ENCODE peak calls at places on chromosomes 2 and 18, in four cellular contexts. S is IMR-90, Z is mesenchymal stem cell, R is H9. H is an unnamed sample.

GRCh38 chr2:29878898-29879297 is 42.5 kb downstream of the ALK start:
- DNase-seq in Z (no peak), R (no peak), S (no peak), H (no peak)

GRCh38 chr2:10043906-10044601 is 704 bp downstream of the KLF11 start:
- DNase-seq in Z (peak; percentile 91), R (peak; percentile 95), S (peak; percentile 86), H (peak; percentile 59)

GRCh38 chr2:67528320-67528719 is 131.2 kb downstream of the ETAA1 start:
- DNase-seq in R (no peak), Z (no peak), S (no peak), H (no peak)

GRCh38 chr18:72700961-72701710 is 157.0 kb upstream of the CBLN2 start:
- DNase-seq in S (peak; percentile 14), R (no peak), Z (peak; percentile 34), H (no peak)

GRCh38 chr18:62807406-62807805 is 92.1 kb downstream of the PHLPP1 start:
- DNase-seq in S (no peak), Z (no peak), R (no peak), H (no peak)

GRCh38 chr2:100580474-100581264 is 17.9 kb downstream of the PDCL3 start:
- DNase-seq in Z (no peak), S (no peak), R (no peak), H (no peak)

GRCh38 chr2:45675130-45675812 is 23.8 kb downstream of the PRKCE start:
- DNase-seq in Z (no peak), R (no peak), S (no peak), H (no peak)

GRCh38 chr18:56576826-56577573 is 61.4 kb downstream of the TXNL1 start:
- DNase-seq in S (peak; percentile 19), Z (peak; percentile 6), R (no peak), H (no peak)

GRCh38 chr18:44552706-44553105 is 128.0 kb upstream of the SETBP1 start:
- DNase-seq in Z (no peak), S (no peak), R (peak; percentile 63), H (no peak)

GRCh38 chr2:79393806-79394484 is 118.9 kb upstream of the CTNNA2 start:
- DNase-seq in S (no peak), R (peak; percentile 58), Z (peak; percentile 3), H (peak; percentile 90)

GRCh38 chr2:233857511-233858118 is 3.3 kb upstream of the HJURP start:
- DNase-seq in Z (peak; percentile 18), R (peak; percentile 64), S (no peak), H (no peak)

GRCh38 chr18:49017813-49018552 is 67.2 kb upstream of the SMAD7 start:
- DNase-seq in Z (no peak), S (no peak), R (no peak), H (no peak)

GRCh38 chr2:62705859-62706720 is 577 bp downstream of the EHBP1 start:
- DNase-seq in Z (peak; percentile 70), S (peak; percentile 34), R (peak; percentile 74), H (peak; percentile 61)

GRCh38 chr2:133713049-133713580 is 144.9 kb upstream of the NCKAP5 start:
- DNase-seq in R (no peak), Z (no peak), S (no peak), H (no peak)

GRCh38 chr2:133711806-133712205 is 143.5 kb upstream of the NCKAP5 start:
- DNase-seq in Z (no peak), R (no peak), S (no peak), H (no peak)

GRCh38 chr2:133710613-133711012 is 142.3 kb upstream of the NCKAP5 start:
- DNase-seq in S (peak; percentile 61), Z (no peak), R (no peak), H (no peak)

GRCh38 chr2:133712369-133712768 is 144.1 kb upstream of the NCKAP5 start:
- DNase-seq in Z (no peak), S (no peak), R (no peak), H (no peak)

DNA sequence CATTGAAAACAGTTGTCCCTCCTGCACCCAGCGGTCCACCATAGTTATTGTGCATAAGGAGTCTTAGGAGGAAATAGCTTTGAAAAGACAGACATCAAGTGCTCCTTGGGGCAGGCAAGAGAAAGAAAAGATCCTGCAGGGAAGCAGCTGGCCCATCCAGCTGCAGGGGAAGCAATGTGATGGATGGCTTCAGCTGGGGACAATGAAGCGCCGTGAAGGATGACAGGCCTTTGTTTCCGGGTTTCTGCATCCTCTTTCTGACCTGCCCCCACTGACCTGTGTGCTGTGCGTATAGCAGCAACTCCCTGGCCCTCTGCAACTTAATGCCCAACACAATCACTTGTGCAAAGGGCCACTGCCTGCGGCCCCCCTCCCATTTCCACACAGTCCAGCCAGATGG is 143.0 kb upstream of the NCKAP5 start:
- DNase-seq in Z (no peak), S (no peak), R (no peak), H (peak; percentile 75)
- H3K4ac ChIP-seq in Z (no peak overlapping the region), S (no peak overlapping the region), R (no peak overlapping the region), H (no peak overlapping the region)

GRCh38 chr2:43278683-43279220 is 52.3 kb upstream of the ZFP36L2 start:
- DNase-seq in R (no peak), Z (no peak), S (no peak), H (no peak)
- H3K14ac ChIP-seq in R (no peak overlapping the region), Z (no peak overlapping the region), S (no peak overlapping the region), H (no peak overlapping the region)

GRCh38 chr2:23595601-23596251 is 210.7 kb downstream of the KLHL29 start:
- DNase-seq in Z (peak; percentile 62), R (no peak), S (peak; percentile 13), H (peak; percentile 54)
- H3K4me1 ChIP-seq in Z (peaks cover 13% of the 10 kb centered on the region), R (no peaks in the 10 kb centered on the region), S (peaks cover 21% of the 10 kb centered on the region), H (peaks cover 20% of the 10 kb centered on the region)

DNA sequence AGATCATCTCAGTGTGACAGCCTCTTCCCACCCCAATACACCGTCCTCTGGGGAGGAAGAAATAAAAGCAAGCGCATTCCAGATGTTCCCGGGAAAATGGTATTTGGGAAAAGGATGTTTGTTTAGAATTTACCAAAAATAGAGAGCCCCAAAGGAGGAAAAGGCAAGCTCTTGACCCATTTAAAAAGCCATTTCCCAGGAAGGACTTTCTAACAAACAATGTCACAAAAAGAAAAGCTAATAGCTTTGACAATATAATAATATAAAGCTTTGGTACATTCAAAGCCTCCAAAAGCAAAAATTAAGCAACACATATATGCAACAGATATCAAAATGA is 64.6 kb downstream of the HS1BP3 start:
- DNase-seq in Z (no peak), S (no peak), R (no peak), H (no peak)
- H3K4ac ChIP-seq in Z (peak overlapping the region; percentile 80), S (peak overlapping the region; percentile 99), R (no peak overlapping the region), H (no peak overlapping the region)

DNA sequence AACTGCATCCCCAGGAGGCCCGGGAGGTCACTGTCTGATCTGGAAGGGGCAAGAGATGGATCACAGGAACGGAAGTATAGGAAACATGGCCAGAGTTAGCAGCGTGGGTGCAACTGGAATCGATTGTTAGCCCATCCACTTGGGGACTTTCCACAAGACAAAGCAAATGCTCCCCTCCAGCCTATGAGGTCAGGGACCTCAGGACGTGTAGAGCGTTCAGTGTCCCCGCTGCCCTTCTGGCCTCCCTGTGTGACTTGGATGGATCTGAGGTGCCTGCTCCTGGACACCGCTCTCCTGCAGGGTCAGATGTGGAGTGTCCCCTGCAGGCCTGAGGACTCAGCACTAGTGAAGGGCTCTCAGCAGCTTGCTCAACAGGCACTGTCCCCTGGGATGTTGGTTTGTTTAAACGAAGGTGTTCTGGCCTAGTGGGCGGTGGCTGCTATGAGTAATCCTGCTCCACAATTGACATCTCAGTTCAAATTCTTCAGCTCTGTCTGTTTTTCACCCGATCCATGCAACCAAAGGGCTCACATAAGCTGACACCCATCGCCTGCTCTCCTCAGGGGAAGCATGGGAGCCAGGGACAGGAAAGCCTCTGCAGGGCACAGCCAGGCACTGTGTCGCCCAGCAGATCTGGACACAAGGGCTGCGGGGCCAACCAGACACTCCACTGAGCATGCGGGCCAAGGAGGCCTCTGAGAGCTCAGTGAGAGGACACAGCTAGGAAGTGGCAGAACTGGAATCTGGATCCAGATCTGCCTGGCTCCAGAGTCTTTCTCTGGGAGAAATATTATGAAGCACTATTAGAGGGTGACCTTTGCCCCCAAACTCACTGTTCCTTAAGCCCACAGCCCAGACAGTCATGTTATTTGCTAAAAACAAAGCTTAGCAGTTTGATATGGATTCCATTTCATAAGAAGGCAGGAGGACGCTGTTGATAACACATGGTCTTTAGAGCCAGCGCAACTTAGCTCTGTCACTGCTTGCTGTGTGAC is 78.5 kb downstream of the RHOB start:
- DNase-seq in S (peak; percentile 68), Z (peak; percentile 89), R (peak; percentile 25), H (no peak)
- H3K14ac ChIP-seq in S (peak overlapping the region; percentile 19), Z (no peak overlapping the region), R (no peak overlapping the region), H (peak overlapping the region; percentile 3)

GRCh38 chr2:238900511-238900910 is 52.6 kb downstream of the TWIST2 start:
- DNase-seq in S (peak; percentile 18), Z (peak; percentile 34), R (no peak), H (no peak)
- H3K4me1 ChIP-seq in S (peaks cover 21% of the 10 kb centered on the region), Z (peaks cover 19% of the 10 kb centered on the region), R (no peaks in the 10 kb centered on the region), H (peaks cover 7% of the 10 kb centered on the region)

DNA sequence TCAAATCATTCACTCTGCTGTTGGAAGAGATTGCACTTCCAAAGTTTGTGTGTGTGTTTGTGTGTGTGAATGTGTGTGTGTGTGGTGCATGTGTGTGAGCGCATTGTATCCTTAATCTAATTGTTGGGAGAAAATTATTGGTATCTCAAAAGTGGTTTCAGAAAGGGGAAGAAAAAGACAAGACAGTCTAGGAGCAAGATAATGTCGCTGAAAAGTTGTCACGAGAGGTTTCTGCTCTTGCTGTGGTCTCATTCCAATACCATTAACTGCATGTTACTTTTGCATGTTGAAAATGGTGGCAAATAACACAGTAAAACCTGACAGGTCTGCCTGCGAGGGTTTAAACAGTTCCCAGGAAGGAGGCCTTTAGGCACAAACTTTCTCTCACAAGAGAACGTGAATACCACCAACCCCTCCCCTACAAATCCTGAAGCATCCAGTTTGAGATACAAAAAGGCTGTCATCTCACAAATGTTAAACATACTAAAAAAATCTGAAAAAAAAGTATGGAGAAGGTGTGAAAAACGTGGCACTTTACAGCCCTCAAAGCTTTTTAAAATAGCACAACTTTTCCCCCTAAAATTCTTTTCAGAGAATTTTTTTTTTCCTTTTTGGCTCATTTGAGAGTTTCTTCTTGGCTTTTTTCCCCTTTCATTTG is 10.2 kb downstream of the ZEB2 start:
- DNase-seq in S (no peak), Z (peak; percentile 70), R (no peak), H (no peak)
- H3K4ac ChIP-seq in S (peak overlapping the region; percentile 47), Z (no peak overlapping the region), R (no peak overlapping the region), H (no peak overlapping the region)

H was measured in neuronal stem cell.